ENCODE peak calls at places on chromosome 1, in nine cellular contexts. One of them, this sample, is unnamed.

GRCh38 chr1:70907563-70908310 is 139.9 kb downstream of the PTGER3 start:
- DNase-seq in Right ventricle myocardium superior: no peak
- DNase-seq in activated CD4-positive, alpha-beta T cell treated with anti-CD3 and anti-CD28 coated beads, Interleukin-2, amount 10 ng/mL, durations not matched to agents 7 days and 5 days: no peak
- DNase-seq in activated CD8-positive, alpha-beta memory T cell treated with anti-CD3 and anti-CD28 coated beads for 48 hours: no peak
- DNase-seq in hepatocyte: no peak
- DNase-seq in nephron progenitor cell: no peak
- DNase-seq in upper lobe of right lung: no peak
- DNase-seq in LoVo: no peak
- DNase-seq in stimulated activated CD4-positive, alpha-beta T cell treated with anti-CD3 and anti-CD28 coated beads, TNF-alpha, amount 100 ng/mL, for 48 hours: no peak
- DNase-seq in this sample: no peak

GRCh38 chr1:154445040-154445472 is 39.9 kb downstream of the IL6R start:
- DNase-seq in Right ventricle myocardium superior: no peak
- DNase-seq in activated CD8-positive, alpha-beta memory T cell treated with anti-CD3 and anti-CD28 coated beads for 48 hours: no peak
- DNase-seq in activated CD4-positive, alpha-beta T cell treated with anti-CD3 and anti-CD28 coated beads, Interleukin-2, amount 10 ng/mL, durations not matched to agents 7 days and 5 days: peak
- DNase-seq in upper lobe of right lung: no peak
- DNase-seq in hepatocyte: no peak
- DNase-seq in stimulated activated CD4-positive, alpha-beta T cell treated with anti-CD3 and anti-CD28 coated beads, TNF-alpha, amount 100 ng/mL, for 48 hours: no peak
- DNase-seq in nephron progenitor cell: no peak
- DNase-seq in LoVo: no peak
- DNase-seq in this sample: no peak

GRCh38 chr1:12745126-12745991 is 641 bp upstream of the CFAP107 start:
- DNase-seq in activated CD8-positive, alpha-beta memory T cell treated with anti-CD3 and anti-CD28 coated beads for 48 hours: no peak
- DNase-seq in LoVo: peak
- DNase-seq in stimulated activated CD4-positive, alpha-beta T cell treated with anti-CD3 and anti-CD28 coated beads, TNF-alpha, amount 100 ng/mL, for 48 hours: no peak
- DNase-seq in upper lobe of right lung: no peak
- DNase-seq in hepatocyte: no peak
- DNase-seq in Right ventricle myocardium superior: no peak
- DNase-seq in activated CD4-positive, alpha-beta T cell treated with anti-CD3 and anti-CD28 coated beads, Interleukin-2, amount 10 ng/mL, durations not matched to agents 7 days and 5 days: no peak
- DNase-seq in nephron progenitor cell: no peak
- DNase-seq in this sample: no peak

GRCh38 chr1:179548666-179549367 is 26.9 kb downstream of the NPHS2 start:
- DNase-seq in activated CD8-positive, alpha-beta memory T cell treated with anti-CD3 and anti-CD28 coated beads for 48 hours: no peak
- DNase-seq in Right ventricle myocardium superior: no peak
- DNase-seq in nephron progenitor cell: no peak
- DNase-seq in hepatocyte: no peak
- DNase-seq in activated CD4-positive, alpha-beta T cell treated with anti-CD3 and anti-CD28 coated beads, Interleukin-2, amount 10 ng/mL, durations not matched to agents 7 days and 5 days: no peak
- DNase-seq in LoVo: no peak
- DNase-seq in stimulated activated CD4-positive, alpha-beta T cell treated with anti-CD3 and anti-CD28 coated beads, TNF-alpha, amount 100 ng/mL, for 48 hours: no peak
- DNase-seq in upper lobe of right lung: no peak
- DNase-seq in this sample: no peak

GRCh38 chr1:64598100-64598571 is 128.2 kb downstream of the CACHD1 start:
- DNase-seq in upper lobe of right lung: no peak
- DNase-seq in stimulated activated CD4-positive, alpha-beta T cell treated with anti-CD3 and anti-CD28 coated beads, TNF-alpha, amount 100 ng/mL, for 48 hours: no peak
- DNase-seq in LoVo: no peak
- DNase-seq in hepatocyte: peak
- DNase-seq in nephron progenitor cell: peak
- DNase-seq in Right ventricle myocardium superior: no peak
- DNase-seq in activated CD8-positive, alpha-beta memory T cell treated with anti-CD3 and anti-CD28 coated beads for 48 hours: no peak
- DNase-seq in activated CD4-positive, alpha-beta T cell treated with anti-CD3 and anti-CD28 coated beads, Interleukin-2, amount 10 ng/mL, durations not matched to agents 7 days and 5 days: no peak
- DNase-seq in this sample: no peak

GRCh38 chr1:83673287-83673686 is 325.6 kb downstream of the TTLL7 start:
- DNase-seq in LoVo: no peak
- DNase-seq in activated CD8-positive, alpha-beta memory T cell treated with anti-CD3 and anti-CD28 coated beads for 48 hours: no peak
- DNase-seq in hepatocyte: no peak
- DNase-seq in stimulated activated CD4-positive, alpha-beta T cell treated with anti-CD3 and anti-CD28 coated beads, TNF-alpha, amount 100 ng/mL, for 48 hours: no peak
- DNase-seq in Right ventricle myocardium superior: no peak
- DNase-seq in nephron progenitor cell: no peak
- DNase-seq in upper lobe of right lung: no peak
- DNase-seq in activated CD4-positive, alpha-beta T cell treated with anti-CD3 and anti-CD28 coated beads, Interleukin-2, amount 10 ng/mL, durations not matched to agents 7 days and 5 days: no peak
- DNase-seq in this sample: no peak

GRCh38 chr1:182802006-182802798 is 12.6 kb downstream of the NPL start:
- DNase-seq in upper lobe of right lung: no peak
- DNase-seq in Right ventricle myocardium superior: no peak
- DNase-seq in nephron progenitor cell: no peak
- DNase-seq in activated CD4-positive, alpha-beta T cell treated with anti-CD3 and anti-CD28 coated beads, Interleukin-2, amount 10 ng/mL, durations not matched to agents 7 days and 5 days: no peak
- DNase-seq in hepatocyte: no peak
- DNase-seq in activated CD8-positive, alpha-beta memory T cell treated with anti-CD3 and anti-CD28 coated beads for 48 hours: no peak
- DNase-seq in stimulated activated CD4-positive, alpha-beta T cell treated with anti-CD3 and anti-CD28 coated beads, TNF-alpha, amount 100 ng/mL, for 48 hours: no peak
- DNase-seq in LoVo: no peak
- DNase-seq in this sample: no peak

GRCh38 chr1:229596961-229597699 is 28.8 kb downstream of the TAF5L start:
- DNase-seq in activated CD8-positive, alpha-beta memory T cell treated with anti-CD3 and anti-CD28 coated beads for 48 hours: no peak
- DNase-seq in hepatocyte: no peak
- DNase-seq in stimulated activated CD4-positive, alpha-beta T cell treated with anti-CD3 and anti-CD28 coated beads, TNF-alpha, amount 100 ng/mL, for 48 hours: no peak
- DNase-seq in activated CD4-positive, alpha-beta T cell treated with anti-CD3 and anti-CD28 coated beads, Interleukin-2, amount 10 ng/mL, durations not matched to agents 7 days and 5 days: no peak
- DNase-seq in upper lobe of right lung: no peak
- DNase-seq in nephron progenitor cell: no peak
- DNase-seq in Right ventricle myocardium superior: peak
- DNase-seq in LoVo: no peak
- DNase-seq in this sample: no peak

GRCh38 chr1:16978589-16979474 is 1.6 kb downstream of the MFAP2 start:
- DNase-seq in nephron progenitor cell: no peak
- DNase-seq in hepatocyte: peak
- DNase-seq in stimulated activated CD4-positive, alpha-beta T cell treated with anti-CD3 and anti-CD28 coated beads, TNF-alpha, amount 100 ng/mL, for 48 hours: no peak
- DNase-seq in activated CD8-positive, alpha-beta memory T cell treated with anti-CD3 and anti-CD28 coated beads for 48 hours: no peak
- DNase-seq in upper lobe of right lung: no peak
- DNase-seq in Right ventricle myocardium superior: peak
- DNase-seq in activated CD4-positive, alpha-beta T cell treated with anti-CD3 and anti-CD28 coated beads, Interleukin-2, amount 10 ng/mL, durations not matched to agents 7 days and 5 days: no peak
- DNase-seq in LoVo: no peak
- DNase-seq in this sample: no peak

GRCh38 chr1:161824618-161825017 is 58.5 kb downstream of the ATF6 start:
- DNase-seq in activated CD8-positive, alpha-beta memory T cell treated with anti-CD3 and anti-CD28 coated beads for 48 hours: no peak
- DNase-seq in activated CD4-positive, alpha-beta T cell treated with anti-CD3 and anti-CD28 coated beads, Interleukin-2, amount 10 ng/mL, durations not matched to agents 7 days and 5 days: no peak
- DNase-seq in LoVo: no peak
- DNase-seq in upper lobe of right lung: no peak
- DNase-seq in Right ventricle myocardium superior: no peak
- DNase-seq in nephron progenitor cell: no peak
- DNase-seq in stimulated activated CD4-positive, alpha-beta T cell treated with anti-CD3 and anti-CD28 coated beads, TNF-alpha, amount 100 ng/mL, for 48 hours: no peak
- DNase-seq in hepatocyte: no peak
- DNase-seq in this sample: no peak

GRCh38 chr1:59678809-59679228 is 135.9 kb upstream of the HOOK1 start:
- DNase-seq in activated CD4-positive, alpha-beta T cell treated with anti-CD3 and anti-CD28 coated beads, Interleukin-2, amount 10 ng/mL, durations not matched to agents 7 days and 5 days: no peak
- DNase-seq in LoVo: no peak
- DNase-seq in activated CD8-positive, alpha-beta memory T cell treated with anti-CD3 and anti-CD28 coated beads for 48 hours: no peak
- DNase-seq in stimulated activated CD4-positive, alpha-beta T cell treated with anti-CD3 and anti-CD28 coated beads, TNF-alpha, amount 100 ng/mL, for 48 hours: no peak
- DNase-seq in upper lobe of right lung: no peak
- DNase-seq in Right ventricle myocardium superior: no peak
- DNase-seq in hepatocyte: no peak
- DNase-seq in nephron progenitor cell: peak
- DNase-seq in this sample: no peak

GRCh38 chr1:205365945-205366463 is 9.3 kb upstream of the KLHDC8A start:
- DNase-seq in stimulated activated CD4-positive, alpha-beta T cell treated with anti-CD3 and anti-CD28 coated beads, TNF-alpha, amount 100 ng/mL, for 48 hours: no peak
- DNase-seq in Right ventricle myocardium superior: no peak
- DNase-seq in LoVo: no peak
- DNase-seq in hepatocyte: no peak
- DNase-seq in activated CD8-positive, alpha-beta memory T cell treated with anti-CD3 and anti-CD28 coated beads for 48 hours: no peak
- DNase-seq in nephron progenitor cell: no peak
- DNase-seq in activated CD4-positive, alpha-beta T cell treated with anti-CD3 and anti-CD28 coated beads, Interleukin-2, amount 10 ng/mL, durations not matched to agents 7 days and 5 days: no peak
- DNase-seq in upper lobe of right lung: no peak
- DNase-seq in this sample: no peak

GRCh38 chr1:206651958-206652890 is 16.9 kb downstream of the DYRK3 start:
- DNase-seq in LoVo: no peak
- DNase-seq in nephron progenitor cell: no peak
- DNase-seq in hepatocyte: no peak
- DNase-seq in stimulated activated CD4-positive, alpha-beta T cell treated with anti-CD3 and anti-CD28 coated beads, TNF-alpha, amount 100 ng/mL, for 48 hours: no peak
- DNase-seq in Right ventricle myocardium superior: no peak
- DNase-seq in upper lobe of right lung: no peak
- DNase-seq in activated CD8-positive, alpha-beta memory T cell treated with anti-CD3 and anti-CD28 coated beads for 48 hours: no peak
- DNase-seq in activated CD4-positive, alpha-beta T cell treated with anti-CD3 and anti-CD28 coated beads, Interleukin-2, amount 10 ng/mL, durations not matched to agents 7 days and 5 days: no peak
- DNase-seq in this sample: no peak

This sample was measured in ecto neural progenitor cell.